ENCODE peak calls at places on chromosomes 11 and 22, in six cellular contexts. K, N, O, I, L and R are unnamed samples.

GRCh38 chr22:40741116-40741515 is 61.8 kb downstream of the MCHR1 start:
- DNase-seq in K (no peak), N (no peak), O (no peak), I (no peak), L (no peak), R (no peak)

GRCh38 chr11:16981651-16982194 is 32.5 kb downstream of the PLEKHA7 start:
- DNase-seq in K (no peak), N (peak; percentile 36), O (peak; percentile 50), I (peak; percentile 29), L (no peak), R (no peak)

GRCh38 chr11:17389205-17389956 is 922 bp upstream of the KCNJ11 start:
- DNase-seq in K (peak; percentile 75), N (peak; percentile 30), O (peak; percentile 90), I (peak; percentile 53), L (peak; percentile 76), R (peak; percentile 80)

GRCh38 chr11:26229270-26229669 is 102.7 kb upstream of the ANO3 start:
- DNase-seq in K (no peak), N (no peak), O (no peak), I (no peak), L (no peak), R (no peak)

GRCh38 chr11:117997436-117998200 is 11.4 kb downstream of the IL10RA start:
- DNase-seq in K (no peak), N (no peak), O (no peak), I (no peak), L (no peak), R (no peak)

GRCh38 chr22:29704528-29705285 is 15.1 kb upstream of the CABP7 start:
- DNase-seq in K (no peak), N (peak; percentile 16), O (peak; percentile 46), I (no peak), L (no peak), R (peak; percentile 67)

GRCh38 chr11:113505541-113506375 is 30.6 kb upstream of the DRD2 start:
- DNase-seq in K (no peak), N (peak; percentile 36), O (no peak), I (no peak), L (no peak), R (no peak)

GRCh38 chr11:75625970-75626691 is 42.7 kb downstream of the MAP6 start:
- DNase-seq in K (no peak), N (no peak), O (no peak), I (no peak), L (peak; percentile 43), R (no peak)

GRCh38 chr11:83033972-83034672 is 37.6 kb downstream of the RAB30 start:
- DNase-seq in K (peak; percentile 68), N (peak; percentile 65), O (peak; percentile 31), I (no peak), L (no peak), R (peak; percentile 71)

GRCh38 chr22:19767427-19768380 is 7.1 kb downstream of the TBX1 start:
- DNase-seq in K (no peak), N (no peak), O (no peak), I (no peak), L (no peak), R (peak; percentile 80)

GRCh38 chr22:19713650-19714319 is 518 bp upstream of the SEPTIN5 start:
- DNase-seq in K (peak; percentile 64), N (no peak), O (no peak), I (no peak), L (no peak), R (no peak)

GRCh38 chr11:61817471-61818202 is 834 bp upstream of the FADS1 start:
- DNase-seq in K (no peak), N (no peak), O (no peak), I (no peak), L (no peak), R (no peak)

GRCh38 chr22:38271101-38271500 is 1.7 kb downstream of the TMEM184B start:
- DNase-seq in K (no peak), N (no peak), O (no peak), I (no peak), L (no peak), R (no peak)
- H3K4me3 ChIP-seq in K (no peak overlapping the region), N (peak overlapping the region; percentile 98), O (peak overlapping the region; percentile 88), I (peak overlapping the region; percentile 95), L (no peak overlapping the region), R (peak overlapping the region; percentile 98)

GRCh38 chr11:65429069-65429681 is 6.6 kb downstream of the NEAT1 start:
- DNase-seq in K (peak; percentile 42), N (peak; percentile 50), O (peak; percentile 43), I (no peak), L (no peak), R (peak; percentile 69)

GRCh38 chr11:65431452-65432132 is 9.0 kb downstream of the NEAT1 start:
- DNase-seq in K (no peak), N (no peak), O (no peak), I (no peak), L (no peak), R (no peak)

GRCh38 chr11:65428578-65429068 is 6.0 kb downstream of the NEAT1 start:
- DNase-seq in K (peak; percentile 58), N (peak; percentile 29), O (peak; percentile 65), I (no peak), L (no peak), R (peak; percentile 75)

GRCh38 chr11:65430406-65431217 is 8.0 kb downstream of the NEAT1 start:
- DNase-seq in K (peak; percentile 14), N (no peak), O (peak; percentile 25), I (no peak), L (no peak), R (peak; percentile 58)

GRCh38 chr11:65429724-65430405 is 7.3 kb downstream of the NEAT1 start:
- DNase-seq in K (peak; percentile 82), N (peak; percentile 57), O (peak; percentile 80), I (no peak), L (no peak), R (peak; percentile 89)
- TF ChIP-seq POLR2A in K (peak; percentile 45), N (no peak), O (no peak), I (no peak), L (peak; percentile 56), R (peak; percentile 70)

GRCh38 chr11:91876746-91877145 is 347.9 kb upstream of the FAT3 start:
- DNase-seq in K (no peak), N (no peak), O (no peak), I (no peak), L (no peak), R (no peak)

GRCh38 chr11:91880660-91881059 is 344.0 kb upstream of the FAT3 start:
- DNase-seq in K (no peak), N (no peak), O (no peak), I (no peak), L (no peak), R (no peak)
- TF ChIP-seq EP300 in K (no peak), N (no peak), O (no peak), I (no peak), L (no peak), R (no peak)

GRCh38 chr22:17138451-17139042 is 17.4 kb upstream of the TMEM121B start:
- DNase-seq in K (no peak), N (no peak), O (no peak), I (no peak), L (no peak), R (no peak)
- H3K4me3 ChIP-seq in K (no peak overlapping the region), N (no peak overlapping the region), O (no peak overlapping the region), I (no peak overlapping the region), L (no peak overlapping the region), R (no peak overlapping the region)

GRCh38 chr11:73374130-73374529 is 2.1 kb upstream of the RELT start:
- DNase-seq in K (no peak), N (no peak), O (no peak), I (no peak), L (no peak), R (no peak)

GRCh38 chr11:73375830-73376167 is 400 bp upstream of the RELT start:
- DNase-seq in K (no peak), N (no peak), O (no peak), I (no peak), L (no peak), R (no peak)

GRCh38 chr11:73379189-73379880 is 3.1 kb downstream of the RELT start:
- DNase-seq in K (no peak), N (no peak), O (peak; percentile 93), I (no peak), L (no peak), R (no peak)

GRCh38 chr11:73376803-73377629 is 817 bp downstream of the RELT start:
- DNase-seq in K (peak; percentile 69), N (peak; percentile 62), O (peak; percentile 41), I (no peak), L (peak; percentile 82), R (peak; percentile 78)

DNA sequence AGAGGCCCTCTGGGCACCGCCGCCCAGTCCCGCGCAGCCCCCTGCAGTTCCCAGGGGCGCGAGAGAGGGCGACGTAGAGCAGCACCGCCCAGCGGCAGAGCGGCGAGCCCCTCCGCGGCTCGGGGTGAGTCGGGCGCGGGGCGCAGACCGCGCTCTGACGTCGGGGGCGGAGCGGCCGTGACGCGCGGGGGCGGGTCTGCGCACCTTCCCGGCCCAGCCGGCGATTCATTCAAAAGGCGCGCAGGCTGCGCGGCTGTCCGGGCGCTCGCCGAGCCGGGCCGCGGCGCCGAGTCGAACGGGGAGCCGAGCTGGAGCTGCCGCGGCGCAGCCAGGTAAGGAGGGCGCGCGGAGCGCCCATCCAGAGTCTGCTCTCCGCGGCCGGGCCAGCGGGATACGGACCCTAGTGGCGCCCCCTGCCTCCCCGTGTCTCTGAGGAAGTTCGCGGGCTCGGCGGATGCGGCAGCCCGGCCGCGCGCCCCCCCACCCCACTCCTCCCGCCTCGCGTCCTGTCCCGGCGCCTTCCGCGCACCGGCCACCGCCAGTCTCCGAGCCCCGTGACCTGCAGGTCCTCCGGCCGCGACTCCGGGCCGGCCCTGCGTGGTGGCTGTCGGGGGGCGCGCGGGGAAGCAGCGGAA is at the start of gene RELT:
- DNase-seq in K (peak; percentile 94), N (peak; percentile 63), O (peak; percentile 92), I (peak; percentile 71), L (peak; percentile 89), R (peak; percentile 93)
- TF ChIP-seq POLR2A in K (peak; percentile 77), N (peak; percentile 91), O (no peak), I (peak; percentile 93), L (peak; percentile 98), R (no peak)

DNA sequence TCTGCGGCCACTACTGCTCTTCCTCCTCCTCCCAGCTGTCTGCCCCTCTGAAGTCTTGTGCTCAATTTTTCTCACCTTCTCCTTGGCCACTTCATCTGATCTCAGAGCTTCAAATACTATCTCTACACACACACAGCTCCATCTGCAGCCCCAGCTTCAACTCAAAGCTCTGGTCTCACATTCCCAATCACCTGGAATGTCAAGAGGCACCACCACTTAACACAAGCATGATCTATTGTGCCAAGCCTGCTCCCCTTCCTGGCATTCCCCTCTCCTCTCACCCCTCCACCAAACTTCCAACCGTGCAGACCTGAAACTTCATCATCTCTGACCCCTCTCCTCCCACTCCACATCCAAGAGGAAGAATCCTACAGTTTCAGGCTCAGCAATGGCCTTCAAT is 17.5 kb downstream of the NRXN2 start:
- DNase-seq in K (no peak), N (no peak), O (no peak), I (no peak), L (no peak), R (no peak)
- TF ChIP-seq EP300 in K (no peak), N (no peak), O (no peak), I (no peak), L (no peak), R (no peak)

GRCh38 chr22:46854125-46854870 is 91.8 kb downstream of the TBC1D22A start:
- DNase-seq in K (no peak), N (peak; percentile 56), O (no peak), I (no peak), L (no peak), R (peak; percentile 82)

GRCh38 chr22:46860562-46860961 is 98.1 kb downstream of the TBC1D22A start:
- DNase-seq in K (no peak), N (no peak), O (no peak), I (no peak), L (no peak), R (no peak)

GRCh38 chr22:46858181-46858771 is 95.8 kb downstream of the TBC1D22A start:
- DNase-seq in K (no peak), N (no peak), O (no peak), I (no peak), L (no peak), R (no peak)

GRCh38 chr22:46853191-46853590 is 90.7 kb downstream of the TBC1D22A start:
- DNase-seq in K (no peak), N (no peak), O (no peak), I (no peak), L (no peak), R (no peak)

GRCh38 chr22:46857142-46857825 is 94.8 kb downstream of the TBC1D22A start:
- DNase-seq in K (no peak), N (no peak), O (no peak), I (no peak), L (no peak), R (no peak)
- H3K4me3 ChIP-seq in K (no peak overlapping the region), N (no peak overlapping the region), O (no peak overlapping the region), I (no peak overlapping the region), L (no peak overlapping the region), R (no peak overlapping the region)